ENCODE peak calls at places on chromosome 11, in ten cellular contexts. D is stimulated activated CD4-positive, alpha-beta T cell treated with anti-CD3 and anti-CD28 coated beads, Interleukin-1b, Interleukin-23, amount 100 ng/mL, for 1 hour; T is lung; K is neural crest cell; M is activated T-helper 9 cell treated with anti-CD3 and anti-CD28 coated beads, Interleukin-2, amount 50 U/mL, for 16 hours; O is HTR-8/SVneo; A is cerebellar nuclear complex; B is cardiac septum; G is AG09319; S is mucosa of gallbladder. Z is an unnamed sample.

GRCh38 chr11:65944767-65945166 is 513 bp upstream of the TSGA10IP start:
- DNase-seq in G (no peak), T (no peak), M (no peak), O (no peak), B (no peak), S (no peak), K (no peak), A (no peak), D (no peak), Z (no peak)

GRCh38 chr11:65211293-65212105 is 29.8 kb downstream of the CAPN1 start:
- DNase-seq in D (no peak), O (no peak), G (no peak), B (peak), K (no peak), A (no peak), M (no peak), S (no peak), T (no peak), Z (no peak)

GRCh38 chr11:92480519-92480918 is 255.9 kb downstream of the FAT3 start:
- DNase-seq in T (no peak), D (no peak), S (no peak), K (no peak), O (no peak), A (no peak), B (no peak), M (no peak), G (no peak), Z (no peak)

GRCh38 chr11:96219981-96220623 is 122.9 kb downstream of the MAML2 start:
- DNase-seq in K (no peak), G (no peak), S (no peak), T (no peak), B (no peak), M (no peak), A (no peak), D (no peak), O (no peak), Z (no peak)

GRCh38 chr11:126543691-126544090 is 188.2 kb downstream of the ST3GAL4 start:
- DNase-seq in M (no peak), O (no peak), D (no peak), S (no peak), A (no peak), K (no peak), G (no peak), B (no peak), T (no peak), Z (no peak)

GRCh38 chr11:68727783-68728182 is 23.5 kb downstream of the TESMIN start:
- DNase-seq in K (no peak), T (no peak), B (no peak), S (no peak), G (no peak), D (no peak), O (no peak), M (no peak), A (no peak), Z (no peak)

GRCh38 chr11:132047167-132047566 is 676.8 kb downstream of the NTM start:
- DNase-seq in B (no peak), K (no peak), M (no peak), T (no peak), O (no peak), G (no peak), A (no peak), S (no peak), D (no peak), Z (no peak)

GRCh38 chr11:60914620-60915249 is 777 bp downstream of the TMEM109 start:
- DNase-seq in O (no peak), M (no peak), D (no peak), K (peak), T (no peak), B (no peak), A (no peak), G (no peak), S (no peak), Z (no peak)

GRCh38 chr11:61201476-61201875 is 1.8 kb upstream of the PGA3 start:
- DNase-seq in B (no peak), G (no peak), D (no peak), T (no peak), O (no peak), M (no peak), K (no peak), S (no peak), A (no peak), Z (no peak)

Z was measured in HAP-1.